ENCODE peak calls at places on chromosomes 7 and 10, in six cellular contexts. One of them, this sample, is unnamed.

GRCh38 chr10:124053971-124054370 is 39.4 kb downstream of the CHST15 start:
- DNase-seq in cardiac muscle cell: peak; percentile 38
- DNase-seq in kidney glomerular epithelial cell: no peak
- DNase-seq in head of caudate nucleus: no peak
- DNase-seq in GM13977: no peak
- DNase-seq in DND-41: no peak
- DNase-seq in this sample: no peak

GRCh38 chr7:35758421-35758820 is 42.4 kb upstream of the SEPTIN7 start:
- DNase-seq in cardiac muscle cell: no peak
- DNase-seq in kidney glomerular epithelial cell: no peak
- DNase-seq in head of caudate nucleus: no peak
- DNase-seq in GM13977: no peak
- DNase-seq in DND-41: no peak
- DNase-seq in this sample: no peak

GRCh38 chr7:78226059-78226658 is 427.6 kb downstream of the PHTF2 start:
- DNase-seq in cardiac muscle cell: peak; percentile 51
- DNase-seq in kidney glomerular epithelial cell: no peak
- DNase-seq in head of caudate nucleus: peak; percentile 50
- DNase-seq in GM13977: peak; percentile 11
- DNase-seq in DND-41: peak; percentile 26
- DNase-seq in this sample: no peak

GRCh38 chr10:101330236-101331225 is 23.4 kb upstream of the BTRC start:
- DNase-seq in cardiac muscle cell: peak; percentile 66
- DNase-seq in kidney glomerular epithelial cell: peak; percentile 49
- DNase-seq in head of caudate nucleus: no peak
- DNase-seq in GM13977: no peak
- DNase-seq in DND-41: no peak
- DNase-seq in this sample: peak; percentile 57

GRCh38 chr10:102227050-102227449 is 951 bp downstream of the ELOVL3 start:
- DNase-seq in cardiac muscle cell: peak; percentile 94
- DNase-seq in kidney glomerular epithelial cell: no peak
- DNase-seq in head of caudate nucleus: no peak
- DNase-seq in GM13977: no peak
- DNase-seq in DND-41: no peak
- DNase-seq in this sample: no peak

GRCh38 chr7:69656077-69656476 is 57.8 kb downstream of the AUTS2 start:
- DNase-seq in cardiac muscle cell: no peak
- DNase-seq in kidney glomerular epithelial cell: no peak
- DNase-seq in head of caudate nucleus: no peak
- DNase-seq in GM13977: no peak
- DNase-seq in DND-41: no peak
- DNase-seq in this sample: no peak

GRCh38 chr10:74153123-74153522 is 2.1 kb downstream of the ADK start:
- DNase-seq in cardiac muscle cell: peak; percentile 84
- DNase-seq in kidney glomerular epithelial cell: peak; percentile 23
- DNase-seq in head of caudate nucleus: no peak
- DNase-seq in GM13977: no peak
- DNase-seq in DND-41: no peak
- DNase-seq in this sample: no peak

GRCh38 chr10:70935631-70936030 is 47.3 kb upstream of the PCBD1 start:
- DNase-seq in cardiac muscle cell: no peak
- DNase-seq in kidney glomerular epithelial cell: no peak
- DNase-seq in head of caudate nucleus: no peak
- DNase-seq in GM13977: no peak
- DNase-seq in DND-41: no peak
- DNase-seq in this sample: no peak

GRCh38 chr10:33390046-33390445 is 55.6 kb upstream of the NRP1 start:
- DNase-seq in cardiac muscle cell: no peak
- DNase-seq in kidney glomerular epithelial cell: no peak
- DNase-seq in head of caudate nucleus: no peak
- DNase-seq in GM13977: no peak
- DNase-seq in DND-41: no peak
- DNase-seq in this sample: no peak

GRCh38 chr10:91017202-91017601 is 96.3 kb upstream of the ANKRD1 start:
- DNase-seq in cardiac muscle cell: no peak
- DNase-seq in kidney glomerular epithelial cell: no peak
- DNase-seq in head of caudate nucleus: no peak
- DNase-seq in GM13977: no peak
- DNase-seq in DND-41: no peak
- DNase-seq in this sample: no peak

GRCh38 chr10:71639412-71639719 is 80.2 kb downstream of the C10orf105 start:
- DNase-seq in cardiac muscle cell: no peak
- DNase-seq in kidney glomerular epithelial cell: no peak
- DNase-seq in head of caudate nucleus: no peak
- DNase-seq in GM13977: no peak
- DNase-seq in DND-41: no peak
- DNase-seq in this sample: no peak

GRCh38 chr7:19665399-19666008 is 43.3 kb downstream of the POLR1F start:
- DNase-seq in cardiac muscle cell: peak; percentile 55
- DNase-seq in kidney glomerular epithelial cell: peak; percentile 12
- DNase-seq in head of caudate nucleus: no peak
- DNase-seq in GM13977: peak; percentile 19
- DNase-seq in DND-41: no peak
- DNase-seq in this sample: no peak

GRCh38 chr7:90401989-90402388 is 1.3 kb upstream of the CLDN12 start:
- DNase-seq in cardiac muscle cell: peak; percentile 40
- DNase-seq in kidney glomerular epithelial cell: no peak
- DNase-seq in head of caudate nucleus: no peak
- DNase-seq in GM13977: no peak
- DNase-seq in DND-41: no peak
- DNase-seq in this sample: no peak

GRCh38 chr10:129775681-129776080 is 188.4 kb downstream of the EBF3 start:
- DNase-seq in cardiac muscle cell: no peak
- DNase-seq in kidney glomerular epithelial cell: no peak
- DNase-seq in head of caudate nucleus: no peak
- DNase-seq in GM13977: no peak
- DNase-seq in DND-41: no peak
- DNase-seq in this sample: no peak

GRCh38 chr7:150847536-150847935 is 4.8 kb upstream of the AOC1 start:
- DNase-seq in cardiac muscle cell: no peak
- DNase-seq in kidney glomerular epithelial cell: no peak
- DNase-seq in head of caudate nucleus: no peak
- DNase-seq in GM13977: no peak
- DNase-seq in DND-41: no peak
- DNase-seq in this sample: no peak

GRCh38 chr7:744854-745430 is 17.9 kb upstream of the PRKAR1B start:
- DNase-seq in cardiac muscle cell: no peak
- DNase-seq in kidney glomerular epithelial cell: no peak
- DNase-seq in head of caudate nucleus: no peak
- DNase-seq in GM13977: no peak
- DNase-seq in DND-41: no peak
- DNase-seq in this sample: no peak

GRCh38 chr7:130894146-130895005 is 160.4 kb upstream of the KLF14 start:
- DNase-seq in cardiac muscle cell: peak; percentile 51
- DNase-seq in kidney glomerular epithelial cell: peak; percentile 55
- DNase-seq in head of caudate nucleus: peak; percentile 51
- DNase-seq in GM13977: no peak
- DNase-seq in DND-41: peak; percentile 73
- DNase-seq in this sample: no peak

GRCh38 chr7:1981878-1982230 is 250.9 kb downstream of the MAD1L1 start:
- DNase-seq in cardiac muscle cell: no peak
- DNase-seq in kidney glomerular epithelial cell: no peak
- DNase-seq in head of caudate nucleus: no peak
- DNase-seq in GM13977: no peak
- DNase-seq in DND-41: no peak
- DNase-seq in this sample: no peak

GRCh38 chr10:132204781-132205473 is 18.2 kb downstream of the DPYSL4 start:
- DNase-seq in cardiac muscle cell: no peak
- DNase-seq in kidney glomerular epithelial cell: no peak
- DNase-seq in head of caudate nucleus: no peak
- DNase-seq in GM13977: no peak
- DNase-seq in DND-41: no peak
- DNase-seq in this sample: no peak

GRCh38 chr10:50310560-50311174 is 59.4 kb upstream of the ASAH2 start:
- DNase-seq in cardiac muscle cell: peak; percentile 15
- DNase-seq in kidney glomerular epithelial cell: no peak
- DNase-seq in head of caudate nucleus: no peak
- DNase-seq in GM13977: no peak
- DNase-seq in DND-41: peak; percentile 32
- DNase-seq in this sample: no peak

GRCh38 chr7:152869677-152870051 is 110.1 kb downstream of the ACTR3B start:
- DNase-seq in cardiac muscle cell: no peak
- DNase-seq in kidney glomerular epithelial cell: no peak
- DNase-seq in head of caudate nucleus: no peak
- DNase-seq in GM13977: no peak
- DNase-seq in DND-41: no peak
- DNase-seq in this sample: no peak

GRCh38 chr7:21077602-21078001 is 290.9 kb upstream of the SP8 start:
- DNase-seq in cardiac muscle cell: no peak
- DNase-seq in kidney glomerular epithelial cell: no peak
- DNase-seq in head of caudate nucleus: no peak
- DNase-seq in GM13977: no peak
- DNase-seq in DND-41: no peak
- DNase-seq in this sample: no peak

GRCh38 chr7:149552778-149553177 is 55.2 kb upstream of the ZNF746 start:
- DNase-seq in cardiac muscle cell: no peak
- DNase-seq in kidney glomerular epithelial cell: no peak
- DNase-seq in head of caudate nucleus: no peak
- DNase-seq in GM13977: no peak
- DNase-seq in DND-41: no peak
- DNase-seq in this sample: no peak